ENCODE peak calls at places on chromosomes 7 and 10, in six cellular contexts. One of them, this sample, is unnamed.

GRCh38 chr7:69932034-69932628 is 333.9 kb downstream of the AUTS2 start:
- DNase-seq in HCT116: no peak
- DNase-seq in NB4: peak
- DNase-seq in HepG2: no peak
- DNase-seq in WTC11: peak
- DNase-seq in endothelial cell of umbilical vein: no peak
- DNase-seq in this sample: peak

GRCh38 chr7:28205505-28205904 is 24.9 kb upstream of the JAZF1 start:
- DNase-seq in HCT116: peak
- DNase-seq in NB4: no peak
- DNase-seq in HepG2: no peak
- DNase-seq in WTC11: no peak
- DNase-seq in endothelial cell of umbilical vein: no peak
- DNase-seq in this sample: no peak

GRCh38 chr10:93945814-93946213 is 47.9 kb upstream of the PLCE1 start:
- DNase-seq in HCT116: no peak
- DNase-seq in NB4: no peak
- DNase-seq in HepG2: no peak
- DNase-seq in WTC11: no peak
- DNase-seq in endothelial cell of umbilical vein: no peak
- DNase-seq in this sample: no peak

GRCh38 chr10:132951926-132952325 is 9.6 kb upstream of the CFAP46 start:
- DNase-seq in HCT116: no peak
- DNase-seq in NB4: no peak
- DNase-seq in HepG2: no peak
- DNase-seq in WTC11: no peak
- DNase-seq in endothelial cell of umbilical vein: no peak
- DNase-seq in this sample: no peak

GRCh38 chr10:66931949-66932343 is 6.1 kb downstream of the LRRTM3 start:
- DNase-seq in HCT116: no peak
- DNase-seq in NB4: no peak
- DNase-seq in HepG2: no peak
- DNase-seq in WTC11: no peak
- DNase-seq in endothelial cell of umbilical vein: no peak
- DNase-seq in this sample: no peak

GRCh38 chr7:101927389-101928306 is 110.2 kb downstream of the CUX1 start:
- DNase-seq in HCT116: no peak
- DNase-seq in NB4: no peak
- DNase-seq in HepG2: no peak
- DNase-seq in WTC11: no peak
- DNase-seq in endothelial cell of umbilical vein: peak
- DNase-seq in this sample: no peak

GRCh38 chr7:73879977-73880681 is 19.2 kb downstream of the TMEM270 start:
- DNase-seq in HCT116: no peak
- DNase-seq in NB4: no peak
- DNase-seq in HepG2: peak
- DNase-seq in WTC11: no peak
- DNase-seq in endothelial cell of umbilical vein: no peak
- DNase-seq in this sample: no peak

GRCh38 chr7:23863209-23863798 is 153.3 kb downstream of the STK31 start:
- DNase-seq in HCT116: peak
- DNase-seq in NB4: peak
- DNase-seq in HepG2: peak
- DNase-seq in WTC11: peak
- DNase-seq in endothelial cell of umbilical vein: peak
- DNase-seq in this sample: peak

GRCh38 chr7:149330914-149331567 is 69.0 kb downstream of the ZNF783 start:
- DNase-seq in HCT116: peak
- DNase-seq in NB4: peak
- DNase-seq in HepG2: peak
- DNase-seq in WTC11: no peak
- DNase-seq in endothelial cell of umbilical vein: no peak
- DNase-seq in this sample: peak

GRCh38 chr7:123324283-123324682 is 124.5 kb upstream of the SLC13A1 start:
- DNase-seq in HCT116: no peak
- DNase-seq in NB4: no peak
- DNase-seq in HepG2: no peak
- DNase-seq in WTC11: no peak
- DNase-seq in endothelial cell of umbilical vein: no peak
- DNase-seq in this sample: no peak

GRCh38 chr10:102763037-102763607 is 19.4 kb downstream of the WBP1L start:
- DNase-seq in HCT116: no peak
- DNase-seq in NB4: no peak
- DNase-seq in HepG2: no peak
- DNase-seq in WTC11: no peak
- DNase-seq in endothelial cell of umbilical vein: no peak
- DNase-seq in this sample: no peak

GRCh38 chr10:108904163-108904878 is 1019.0 kb downstream of the XPNPEP1 start:
- DNase-seq in HCT116: no peak
- DNase-seq in NB4: no peak
- DNase-seq in HepG2: no peak
- DNase-seq in WTC11: no peak
- DNase-seq in endothelial cell of umbilical vein: no peak
- DNase-seq in this sample: no peak

GRCh38 chr10:108901766-108902365 is 1021.4 kb downstream of the XPNPEP1 start:
- DNase-seq in HCT116: no peak
- DNase-seq in NB4: no peak
- DNase-seq in HepG2: no peak
- DNase-seq in WTC11: no peak
- DNase-seq in endothelial cell of umbilical vein: no peak
- DNase-seq in this sample: no peak

GRCh38 chr10:108902491-108903250 is 1020.6 kb downstream of the XPNPEP1 start:
- DNase-seq in HCT116: no peak
- DNase-seq in NB4: no peak
- DNase-seq in HepG2: no peak
- DNase-seq in WTC11: no peak
- DNase-seq in endothelial cell of umbilical vein: no peak
- DNase-seq in this sample: no peak

DNA sequence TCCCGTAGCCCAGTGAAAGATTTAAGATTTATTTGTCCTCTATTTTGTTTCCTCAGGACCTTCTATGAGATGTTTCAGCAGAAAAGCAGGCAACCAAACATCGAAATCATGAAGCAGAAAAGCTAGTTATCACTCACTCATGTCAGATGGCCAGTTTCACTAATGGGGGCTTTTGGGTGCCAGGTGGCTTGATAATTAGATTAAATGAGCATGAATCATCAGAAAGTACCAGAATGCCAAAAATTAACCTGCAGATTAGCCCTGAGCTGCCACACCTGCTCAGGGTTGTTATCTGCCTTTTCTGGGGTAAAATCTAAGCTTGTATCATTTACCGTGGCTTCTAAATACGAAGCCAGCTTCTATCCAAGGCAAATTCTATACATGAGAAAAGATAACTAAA is 1017.5 kb downstream of the XPNPEP1 start:
- DNase-seq in HCT116: no peak
- DNase-seq in NB4: no peak
- DNase-seq in HepG2: no peak
- DNase-seq in WTC11: no peak
- DNase-seq in endothelial cell of umbilical vein: no peak
- DNase-seq in this sample: no peak
- TF ChIP-seq MAX in HCT116: no peak
- TF ChIP-seq MAX in NB4: no peak
- TF ChIP-seq MAX in HepG2: no peak
- TF ChIP-seq MAX in WTC11: no peak
- TF ChIP-seq MAX in endothelial cell of umbilical vein: no peak
- TF ChIP-seq MAX in this sample: no peak

GRCh38 chr10:100433253-100434240 is 29.3 kb upstream of the WNT8B start:
- DNase-seq in HCT116: peak
- DNase-seq in NB4: peak
- DNase-seq in HepG2: peak
- DNase-seq in WTC11: peak
- DNase-seq in endothelial cell of umbilical vein: peak
- DNase-seq in this sample: peak

GRCh38 chr10:100438674-100439315 is 24.0 kb upstream of the WNT8B start:
- DNase-seq in HCT116: no peak
- DNase-seq in NB4: no peak
- DNase-seq in HepG2: no peak
- DNase-seq in WTC11: no peak
- DNase-seq in endothelial cell of umbilical vein: no peak
- DNase-seq in this sample: no peak

GRCh38 chr10:100436255-100436654 is 26.6 kb upstream of the WNT8B start:
- DNase-seq in HCT116: no peak
- DNase-seq in NB4: no peak
- DNase-seq in HepG2: no peak
- DNase-seq in WTC11: no peak
- DNase-seq in endothelial cell of umbilical vein: no peak
- DNase-seq in this sample: no peak
- TF ChIP-seq MAX in HCT116: no peak
- TF ChIP-seq MAX in NB4: no peak
- TF ChIP-seq MAX in HepG2: no peak
- TF ChIP-seq MAX in WTC11: no peak
- TF ChIP-seq MAX in endothelial cell of umbilical vein: no peak
- TF ChIP-seq MAX in this sample: no peak

GRCh38 chr10:28592953-28593352 is 60.0 kb downstream of the WAC start:
- DNase-seq in HCT116: peak
- DNase-seq in NB4: peak
- DNase-seq in HepG2: peak
- DNase-seq in WTC11: no peak
- DNase-seq in endothelial cell of umbilical vein: peak
- DNase-seq in this sample: peak
- TF ChIP-seq MAX in HCT116: no peak
- TF ChIP-seq MAX in NB4: no peak
- TF ChIP-seq MAX in HepG2: no peak
- TF ChIP-seq MAX in WTC11: no peak
- TF ChIP-seq MAX in endothelial cell of umbilical vein: no peak
- TF ChIP-seq MAX in this sample: no peak

GRCh38 chr10:50224330-50224952 is 26.9 kb downstream of the ASAH2 start:
- DNase-seq in HCT116: peak
- DNase-seq in NB4: peak
- DNase-seq in HepG2: peak
- DNase-seq in WTC11: peak
- DNase-seq in endothelial cell of umbilical vein: peak
- DNase-seq in this sample: peak
- TF ChIP-seq MAX in HCT116: peak
- TF ChIP-seq MAX in NB4: peak
- TF ChIP-seq MAX in HepG2: peak
- TF ChIP-seq MAX in WTC11: no peak
- TF ChIP-seq MAX in endothelial cell of umbilical vein: no peak
- TF ChIP-seq MAX in this sample: peak

GRCh38 chr7:93365341-93365740 is 133.2 kb downstream of the VPS50 start:
- DNase-seq in HCT116: no peak
- DNase-seq in NB4: no peak
- DNase-seq in HepG2: no peak
- DNase-seq in WTC11: no peak
- DNase-seq in endothelial cell of umbilical vein: no peak
- DNase-seq in this sample: no peak
- TF ChIP-seq MAX in HCT116: no peak
- TF ChIP-seq MAX in NB4: no peak
- TF ChIP-seq MAX in HepG2: no peak
- TF ChIP-seq MAX in WTC11: no peak
- TF ChIP-seq MAX in endothelial cell of umbilical vein: no peak
- TF ChIP-seq MAX in this sample: no peak

DNA sequence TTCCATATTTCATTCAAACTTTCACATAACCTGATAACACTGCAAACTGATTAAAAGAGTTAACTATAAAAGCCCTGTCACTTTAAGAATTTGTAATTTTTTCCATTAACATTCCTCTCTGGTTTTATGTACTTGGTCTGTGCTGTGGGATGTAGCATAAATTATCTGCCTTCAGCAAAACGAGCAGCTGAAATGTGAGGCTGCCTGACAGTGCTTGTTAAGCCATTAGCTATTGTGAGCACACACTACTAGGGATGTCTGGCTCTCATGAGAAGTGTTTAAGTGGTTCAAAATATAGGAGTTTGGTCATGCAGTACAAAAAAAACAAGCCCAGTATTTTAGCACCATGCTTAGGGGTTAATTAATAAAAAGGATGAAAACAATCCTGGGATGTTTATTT is 63.0 kb downstream of the HOXA1 start:
- DNase-seq in HCT116: no peak
- DNase-seq in NB4: no peak
- DNase-seq in HepG2: no peak
- DNase-seq in WTC11: no peak
- DNase-seq in endothelial cell of umbilical vein: no peak
- DNase-seq in this sample: no peak
- TF ChIP-seq MAX in HCT116: no peak
- TF ChIP-seq MAX in NB4: no peak
- TF ChIP-seq MAX in HepG2: no peak
- TF ChIP-seq MAX in WTC11: no peak
- TF ChIP-seq MAX in endothelial cell of umbilical vein: no peak
- TF ChIP-seq MAX in this sample: no peak

This sample was measured in A549.